ENCODE peak calls at places on chromosome 13, in eight cellular contexts. One of them, this sample, is unnamed.

GRCh38 chr13:111610077-111610476 is 289.6 kb downstream of the TEX29 start:
- DNase-seq in astrocyte: no peak
- DNase-seq in heart right ventricle: no peak
- DNase-seq in epithelial cell of proximal tubule: no peak
- DNase-seq in body of pancreas: no peak
- DNase-seq in upper lobe of right lung: peak
- DNase-seq in heart left ventricle: no peak
- DNase-seq in BE2C: no peak
- DNase-seq in this sample: no peak

GRCh38 chr13:42615691-42616090 is 41.7 kb downstream of the TNFSF11 start:
- DNase-seq in upper lobe of right lung: no peak
- DNase-seq in heart right ventricle: no peak
- DNase-seq in body of pancreas: no peak
- DNase-seq in heart left ventricle: no peak
- DNase-seq in epithelial cell of proximal tubule: no peak
- DNase-seq in astrocyte: no peak
- DNase-seq in BE2C: no peak
- DNase-seq in this sample: no peak

GRCh38 chr13:79901336-79901735 is 420.4 kb downstream of the NDFIP2 start:
- DNase-seq in heart right ventricle: no peak
- DNase-seq in BE2C: peak
- DNase-seq in heart left ventricle: no peak
- DNase-seq in body of pancreas: no peak
- DNase-seq in epithelial cell of proximal tubule: no peak
- DNase-seq in astrocyte: peak
- DNase-seq in upper lobe of right lung: no peak
- DNase-seq in this sample: no peak

GRCh38 chr13:75771818-75772217 is 135.7 kb downstream of the LMO7 start:
- DNase-seq in BE2C: no peak
- DNase-seq in body of pancreas: no peak
- DNase-seq in astrocyte: peak
- DNase-seq in heart left ventricle: no peak
- DNase-seq in epithelial cell of proximal tubule: peak
- DNase-seq in heart right ventricle: no peak
- DNase-seq in upper lobe of right lung: no peak
- DNase-seq in this sample: peak

GRCh38 chr13:95420501-95420900 is 119.2 kb upstream of the ABCC4 start:
- DNase-seq in astrocyte: no peak
- DNase-seq in body of pancreas: no peak
- DNase-seq in BE2C: no peak
- DNase-seq in epithelial cell of proximal tubule: no peak
- DNase-seq in heart right ventricle: no peak
- DNase-seq in upper lobe of right lung: no peak
- DNase-seq in heart left ventricle: no peak
- DNase-seq in this sample: no peak

GRCh38 chr13:97797553-97797952 is 155.9 kb upstream of the IPO5 start:
- DNase-seq in heart left ventricle: no peak
- DNase-seq in epithelial cell of proximal tubule: no peak
- DNase-seq in upper lobe of right lung: no peak
- DNase-seq in heart right ventricle: no peak
- DNase-seq in BE2C: no peak
- DNase-seq in body of pancreas: no peak
- DNase-seq in astrocyte: no peak
- DNase-seq in this sample: no peak

GRCh38 chr13:42478531-42479156 is 95.3 kb upstream of the TNFSF11 start:
- DNase-seq in heart right ventricle: no peak
- DNase-seq in BE2C: no peak
- DNase-seq in upper lobe of right lung: no peak
- DNase-seq in heart left ventricle: no peak
- DNase-seq in astrocyte: no peak
- DNase-seq in epithelial cell of proximal tubule: no peak
- DNase-seq in body of pancreas: no peak
- DNase-seq in this sample: no peak

GRCh38 chr13:110330491-110331001 is 23.5 kb downstream of the COL4A2 start:
- DNase-seq in heart right ventricle: no peak
- DNase-seq in body of pancreas: no peak
- DNase-seq in BE2C: no peak
- DNase-seq in epithelial cell of proximal tubule: no peak
- DNase-seq in upper lobe of right lung: no peak
- DNase-seq in heart left ventricle: peak
- DNase-seq in astrocyte: peak
- DNase-seq in this sample: no peak

GRCh38 chr13:111282997-111283396 is 37.4 kb upstream of the TEX29 start:
- DNase-seq in astrocyte: no peak
- DNase-seq in BE2C: no peak
- DNase-seq in epithelial cell of proximal tubule: no peak
- DNase-seq in body of pancreas: no peak
- DNase-seq in heart left ventricle: peak
- DNase-seq in heart right ventricle: no peak
- DNase-seq in upper lobe of right lung: no peak
- DNase-seq in this sample: no peak

GRCh38 chr13:91381371-91381770 is 17.1 kb upstream of the GPC5 start:
- DNase-seq in heart right ventricle: no peak
- DNase-seq in epithelial cell of proximal tubule: no peak
- DNase-seq in astrocyte: peak
- DNase-seq in BE2C: peak
- DNase-seq in upper lobe of right lung: no peak
- DNase-seq in heart left ventricle: no peak
- DNase-seq in body of pancreas: no peak
- DNase-seq in this sample: peak

GRCh38 chr13:107807306-107808073 is 407.8 kb downstream of the LIG4 start:
- DNase-seq in BE2C: no peak
- DNase-seq in heart left ventricle: no peak
- DNase-seq in heart right ventricle: no peak
- DNase-seq in body of pancreas: no peak
- DNase-seq in upper lobe of right lung: no peak
- DNase-seq in astrocyte: peak
- DNase-seq in epithelial cell of proximal tubule: no peak
- DNase-seq in this sample: no peak

GRCh38 chr13:45411226-45411625 is 6.9 kb downstream of the SLC25A30 start:
- DNase-seq in body of pancreas: no peak
- DNase-seq in heart right ventricle: no peak
- DNase-seq in BE2C: no peak
- DNase-seq in astrocyte: no peak
- DNase-seq in epithelial cell of proximal tubule: no peak
- DNase-seq in upper lobe of right lung: no peak
- DNase-seq in heart left ventricle: no peak
- DNase-seq in this sample: no peak

GRCh38 chr13:99610702-99611289 is 109.5 kb downstream of the TM9SF2 start:
- DNase-seq in heart right ventricle: no peak
- DNase-seq in astrocyte: no peak
- DNase-seq in heart left ventricle: no peak
- DNase-seq in upper lobe of right lung: no peak
- DNase-seq in body of pancreas: no peak
- DNase-seq in BE2C: no peak
- DNase-seq in epithelial cell of proximal tubule: no peak
- DNase-seq in this sample: no peak

GRCh38 chr13:106246237-106246636 is 289.2 kb downstream of the EFNB2 start:
- DNase-seq in heart left ventricle: no peak
- DNase-seq in upper lobe of right lung: no peak
- DNase-seq in BE2C: no peak
- DNase-seq in body of pancreas: no peak
- DNase-seq in astrocyte: no peak
- DNase-seq in heart right ventricle: no peak
- DNase-seq in epithelial cell of proximal tubule: no peak
- DNase-seq in this sample: no peak

DNA sequence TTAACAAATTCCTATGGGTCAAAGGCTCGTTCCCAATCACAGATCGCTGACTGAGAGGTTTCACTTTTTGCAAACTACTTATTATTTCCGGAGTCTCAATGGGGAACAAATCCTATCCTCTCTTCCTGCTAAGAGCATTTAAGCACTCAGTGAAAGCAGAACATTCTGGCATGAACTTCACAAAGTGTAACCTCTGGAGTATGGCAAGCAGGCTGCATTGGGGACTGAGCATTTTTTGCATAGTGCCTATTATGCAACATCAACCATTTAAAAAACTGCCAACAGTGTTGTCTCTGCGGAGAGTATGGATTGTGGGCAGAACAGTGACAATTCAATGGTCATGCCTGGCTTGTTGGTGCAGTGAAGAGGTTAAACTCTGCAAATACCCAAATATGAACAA is 484.6 kb downstream of the OLFM4 start:
- DNase-seq in BE2C: no peak
- DNase-seq in heart left ventricle: no peak
- DNase-seq in body of pancreas: no peak
- DNase-seq in astrocyte: no peak
- DNase-seq in upper lobe of right lung: no peak
- DNase-seq in heart right ventricle: no peak
- DNase-seq in epithelial cell of proximal tubule: no peak
- DNase-seq in this sample: no peak
- H3K4me3 ChIP-seq in BE2C: no peak
- H3K4me3 ChIP-seq in heart left ventricle: no peak
- H3K4me3 ChIP-seq in body of pancreas: no peak
- H3K4me3 ChIP-seq in astrocyte: no peak
- H3K4me3 ChIP-seq in upper lobe of right lung: no peak
- H3K4me3 ChIP-seq in heart right ventricle: no peak
- H3K4me3 ChIP-seq in epithelial cell of proximal tubule: no peak
- H3K4me3 ChIP-seq in this sample: no peak

GRCh38 chr13:60974296-60974695 is 441.4 kb downstream of the PCDH20 start:
- DNase-seq in heart right ventricle: no peak
- DNase-seq in upper lobe of right lung: no peak
- DNase-seq in body of pancreas: no peak
- DNase-seq in BE2C: no peak
- DNase-seq in heart left ventricle: no peak
- DNase-seq in epithelial cell of proximal tubule: no peak
- DNase-seq in astrocyte: no peak
- DNase-seq in this sample: no peak
- H3K4me3 ChIP-seq in heart right ventricle: no peak
- H3K4me3 ChIP-seq in upper lobe of right lung: no peak
- H3K4me3 ChIP-seq in body of pancreas: no peak
- H3K4me3 ChIP-seq in BE2C: no peak
- H3K4me3 ChIP-seq in heart left ventricle: no peak
- H3K4me3 ChIP-seq in epithelial cell of proximal tubule: no peak
- H3K4me3 ChIP-seq in astrocyte: no peak
- H3K4me3 ChIP-seq in this sample: no peak

DNA sequence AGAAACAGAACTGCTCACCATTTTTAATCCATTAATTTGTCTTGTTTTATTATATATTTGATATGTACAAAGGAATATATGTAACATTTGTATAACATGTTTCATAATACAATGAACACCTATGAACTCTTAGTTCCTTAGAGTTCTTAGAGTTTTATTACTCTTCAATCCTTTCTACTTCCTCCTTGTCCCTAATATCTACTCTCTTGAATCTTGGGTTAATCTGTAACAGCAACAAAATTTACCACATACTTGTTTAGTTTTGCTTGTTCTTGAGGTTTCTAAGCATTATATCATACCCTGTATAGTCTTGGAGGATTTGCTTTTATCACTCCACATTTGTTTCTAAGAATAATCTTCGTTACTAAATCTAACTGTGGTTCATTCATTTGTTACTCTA is 151.4 kb downstream of the PDS5B start:
- DNase-seq in heart left ventricle: no peak
- DNase-seq in epithelial cell of proximal tubule: peak
- DNase-seq in body of pancreas: no peak
- DNase-seq in heart right ventricle: no peak
- DNase-seq in astrocyte: no peak
- DNase-seq in upper lobe of right lung: no peak
- DNase-seq in BE2C: no peak
- DNase-seq in this sample: no peak
- H3K4me3 ChIP-seq in heart left ventricle: no peak
- H3K4me3 ChIP-seq in epithelial cell of proximal tubule: peak
- H3K4me3 ChIP-seq in body of pancreas: no peak
- H3K4me3 ChIP-seq in heart right ventricle: no peak
- H3K4me3 ChIP-seq in astrocyte: no peak
- H3K4me3 ChIP-seq in upper lobe of right lung: peak
- H3K4me3 ChIP-seq in BE2C: no peak
- H3K4me3 ChIP-seq in this sample: no peak

GRCh38 chr13:39890537-39890936 is 235.1 kb downstream of the COG6 start:
- DNase-seq in heart right ventricle: no peak
- DNase-seq in astrocyte: no peak
- DNase-seq in upper lobe of right lung: no peak
- DNase-seq in BE2C: no peak
- DNase-seq in heart left ventricle: no peak
- DNase-seq in epithelial cell of proximal tubule: no peak
- DNase-seq in body of pancreas: no peak
- DNase-seq in this sample: no peak

GRCh38 chr13:39886336-39886735 is 230.9 kb downstream of the COG6 start:
- DNase-seq in BE2C: no peak
- DNase-seq in heart right ventricle: no peak
- DNase-seq in epithelial cell of proximal tubule: no peak
- DNase-seq in astrocyte: no peak
- DNase-seq in heart left ventricle: no peak
- DNase-seq in upper lobe of right lung: no peak
- DNase-seq in body of pancreas: no peak
- DNase-seq in this sample: no peak

GRCh38 chr13:39892731-39893293 is 237.3 kb downstream of the COG6 start:
- DNase-seq in heart left ventricle: peak
- DNase-seq in epithelial cell of proximal tubule: no peak
- DNase-seq in BE2C: no peak
- DNase-seq in heart right ventricle: peak
- DNase-seq in body of pancreas: no peak
- DNase-seq in astrocyte: no peak
- DNase-seq in upper lobe of right lung: no peak
- DNase-seq in this sample: no peak

GRCh38 chr13:39887424-39887823 is 232.0 kb downstream of the COG6 start:
- DNase-seq in body of pancreas: no peak
- DNase-seq in astrocyte: no peak
- DNase-seq in BE2C: no peak
- DNase-seq in upper lobe of right lung: no peak
- DNase-seq in epithelial cell of proximal tubule: no peak
- DNase-seq in heart right ventricle: no peak
- DNase-seq in heart left ventricle: no peak
- DNase-seq in this sample: no peak

GRCh38 chr13:39888865-39889810 is 233.7 kb downstream of the COG6 start:
- DNase-seq in BE2C: no peak
- DNase-seq in body of pancreas: no peak
- DNase-seq in upper lobe of right lung: no peak
- DNase-seq in astrocyte: peak
- DNase-seq in heart right ventricle: no peak
- DNase-seq in heart left ventricle: no peak
- DNase-seq in epithelial cell of proximal tubule: no peak
- DNase-seq in this sample: no peak
- H3K4me3 ChIP-seq in BE2C: no peak
- H3K4me3 ChIP-seq in body of pancreas: no peak
- H3K4me3 ChIP-seq in upper lobe of right lung: no peak
- H3K4me3 ChIP-seq in astrocyte: no peak
- H3K4me3 ChIP-seq in heart right ventricle: no peak
- H3K4me3 ChIP-seq in heart left ventricle: no peak
- H3K4me3 ChIP-seq in epithelial cell of proximal tubule: no peak
- H3K4me3 ChIP-seq in this sample: no peak